ENCODE peak calls at places on chromosomes 13 and 19, in nine cellular contexts. K is activated naive CD8-positive, alpha-beta T cell treated with anti-CD3 and anti-CD28 coated beads, Interleukin-2, amount 50 U/mL, for 16 hours; L is anterior cingulate cortex; O is cardiac fibroblast; R is ACHN; H is stimulated activated CD4-positive, alpha-beta T cell treated with anti-CD3 and anti-CD28 coated beads, Interleukin-1b, Interleukin-23, amount 100 ng/mL, for 24 hours; A is pancreas; X is left ventricle myocardium inferior; B is WTC11. J is an unnamed sample.

GRCh38 chr13:20714563-20715339 is 11.3 kb downstream of the IL17D start:
- DNase-seq in K (no peak), L (no peak), O (peak; percentile 96), R (no peak), H (no peak), A (no peak), X (peak; percentile 68), B (no peak), J (no peak)

GRCh38 chr13:27194895-27195764 is 23.5 kb upstream of the USP12 start:
- DNase-seq in K (no peak), L (no peak), O (peak; percentile 87), R (peak; percentile 90), H (no peak), A (no peak), X (no peak), B (no peak), J (peak; percentile 26)

GRCh38 chr13:76286178-76286577 is 600.0 kb downstream of the KCTD12 start:
- DNase-seq in K (no peak), L (no peak), O (peak; percentile 76), R (no peak), H (no peak), A (no peak), X (no peak), B (no peak), J (no peak)

GRCh38 chr19:53872762-53873161 is 5.1 kb downstream of the MYADM start:
- DNase-seq in K (no peak), L (no peak), O (no peak), R (no peak), H (no peak), A (no peak), X (no peak), B (no peak), J (no peak)

GRCh38 chr19:41367848-41368301 is 3.9 kb upstream of the B9D2 start:
- DNase-seq in K (no peak), L (no peak), O (peak; percentile 90), R (peak; percentile 88), H (no peak), A (no peak), X (no peak), B (no peak), J (no peak)

GRCh38 chr13:21413013-21413412 is 46.1 kb downstream of the ZDHHC20 start:
- DNase-seq in K (no peak), L (no peak), O (no peak), R (no peak), H (no peak), A (no peak), X (no peak), B (no peak), J (no peak)

GRCh38 chr19:58204566-58204965 is 21.7 kb downstream of the ZNF274 start:
- DNase-seq in K (no peak), L (no peak), O (no peak), R (no peak), H (no peak), A (no peak), X (no peak), B (no peak), J (no peak)

GRCh38 chr19:10104665-10105221 is 1.4 kb upstream of the PPAN start:
- DNase-seq in K (no peak), L (no peak), O (no peak), R (no peak), H (no peak), A (no peak), X (no peak), B (no peak), J (no peak)

GRCh38 chr13:29758591-29759114 is 91.8 kb downstream of the UBL3 start:
- DNase-seq in K (peak; percentile 7), L (no peak), O (no peak), R (no peak), H (peak; percentile 46), A (no peak), X (no peak), B (no peak), J (peak; percentile 64)

GRCh38 chr19:29943615-29944014 is 1.6 kb downstream of the URI1 start:
- DNase-seq in K (no peak), L (no peak), O (no peak), R (no peak), H (no peak), A (no peak), X (no peak), B (no peak), J (no peak)

GRCh38 chr13:40483601-40484000 is 182.8 kb downstream of the FOXO1 start:
- DNase-seq in K (no peak), L (peak; percentile 85), O (no peak), R (no peak), H (no peak), A (no peak), X (peak; percentile 60), B (no peak), J (no peak)

GRCh38 chr13:35716186-35716585 is 239.7 kb upstream of the MAB21L1 start:
- DNase-seq in K (no peak), L (no peak), O (peak; percentile 37), R (no peak), H (no peak), A (no peak), X (no peak), B (no peak), J (no peak)

GRCh38 chr13:30529085-30529815 is 63.5 kb upstream of the HMGB1 start:
- DNase-seq in K (no peak), L (no peak), O (no peak), R (no peak), H (no peak), A (no peak), X (no peak), B (no peak), J (peak; percentile 7)

GRCh38 chr19:49932041-49932451 is 2.7 kb upstream of the NUP62 start:
- DNase-seq in K (no peak), L (no peak), O (no peak), R (no peak), H (no peak), A (no peak), X (no peak), B (no peak), J (no peak)

GRCh38 chr13:110561335-110562033 is at the start of gene RAB20:
- DNase-seq in K (peak; percentile 16), L (peak; percentile 73), O (peak; percentile 92), R (peak; percentile 83), H (peak; percentile 36), A (peak; percentile 93), X (peak; percentile 91), B (peak; percentile 79), J (peak; percentile 80)

GRCh38 chr13:20498129-20498528 is 27.5 kb downstream of the CRYL1 start:
- DNase-seq in K (no peak), L (no peak), O (no peak), R (no peak), H (no peak), A (no peak), X (no peak), B (no peak), J (no peak)

GRCh38 chr13:32443111-32443510 is 15.2 kb upstream of the N4BP2L1 start:
- DNase-seq in K (no peak), L (no peak), O (peak; percentile 19), R (peak; percentile 35), H (no peak), A (no peak), X (no peak), B (no peak), J (peak; percentile 33)

GRCh38 chr13:110495376-110495775 is 66.1 kb downstream of the RAB20 start:
- DNase-seq in K (no peak), L (no peak), O (no peak), R (no peak), H (no peak), A (no peak), X (no peak), B (no peak), J (no peak)

GRCh38 chr13:113029487-113030258 is 60.7 kb downstream of the MCF2L start:
- DNase-seq in K (peak; percentile 11), L (no peak), O (peak; percentile 16), R (peak; percentile 26), H (peak; percentile 44), A (peak; percentile 86), X (no peak), B (peak; percentile 90), J (peak; percentile 62)

GRCh38 chr13:99984463-99985242 is 3.1 kb downstream of the ZIC2 start:
- DNase-seq in K (no peak), L (no peak), O (no peak), R (no peak), H (no peak), A (no peak), X (no peak), B (peak; percentile 48), J (no peak)

GRCh38 chr19:17811681-17812080 is 9.6 kb downstream of the INSL3 start:
- DNase-seq in K (no peak), L (no peak), O (no peak), R (no peak), H (no peak), A (no peak), X (no peak), B (no peak), J (no peak)